ENCODE peak calls at places on chromosomes 7 and 10, in six cellular contexts. I is breast epithelium, R is esophagus squamous epithelium, W is psoas muscle, Z is Peyer's patch, E is spleen. O is an unnamed sample.

GRCh38 chr7:154927624-154928125 is 75.2 kb downstream of the PAXIP1 start:
- DNase-seq in I (peak; percentile 84), R (peak; percentile 35), W (peak; percentile 57), Z (peak; percentile 96), E (peak; percentile 64), O (peak; percentile 98)

GRCh38 chr10:107733328-107733727 is 568.8 kb upstream of the SORCS1 start:
- DNase-seq in I (no peak), R (no peak), W (no peak), Z (no peak), E (no peak), O (no peak)

GRCh38 chr10:31074357-31075065 is 42.8 kb upstream of the ZNF438 start:
- DNase-seq in I (no peak), R (no peak), W (no peak), Z (no peak), E (no peak), O (no peak)

GRCh38 chr7:34734786-34735185 is 76.8 kb downstream of the NPSR1 start:
- DNase-seq in I (no peak), R (no peak), W (no peak), Z (no peak), E (no peak), O (no peak)

GRCh38 chr7:24290004-24290641 is 6.1 kb downstream of the NPY start:
- DNase-seq in I (no peak), R (no peak), W (no peak), Z (peak; percentile 54), E (no peak), O (no peak)

GRCh38 chr10:119859422-119860258 is 13.0 kb downstream of the MCMBP start:
- DNase-seq in I (no peak), R (no peak), W (no peak), Z (no peak), E (no peak), O (no peak)

GRCh38 chr7:28055161-28055544 is 125.4 kb downstream of the JAZF1 start:
- DNase-seq in I (no peak), R (no peak), W (no peak), Z (no peak), E (no peak), O (no peak)

GRCh38 chr7:92809397-92810241 is 26.8 kb downstream of the CDK6 start:
- DNase-seq in I (peak; percentile 54), R (peak; percentile 31), W (no peak), Z (peak; percentile 87), E (peak; percentile 68), O (peak; percentile 92)

GRCh38 chr10:43227911-43228782 is 38.7 kb downstream of the RASGEF1A start:
- DNase-seq in I (no peak), R (no peak), W (peak; percentile 9), Z (peak; percentile 31), E (peak; percentile 74), O (peak; percentile 16)

DNA sequence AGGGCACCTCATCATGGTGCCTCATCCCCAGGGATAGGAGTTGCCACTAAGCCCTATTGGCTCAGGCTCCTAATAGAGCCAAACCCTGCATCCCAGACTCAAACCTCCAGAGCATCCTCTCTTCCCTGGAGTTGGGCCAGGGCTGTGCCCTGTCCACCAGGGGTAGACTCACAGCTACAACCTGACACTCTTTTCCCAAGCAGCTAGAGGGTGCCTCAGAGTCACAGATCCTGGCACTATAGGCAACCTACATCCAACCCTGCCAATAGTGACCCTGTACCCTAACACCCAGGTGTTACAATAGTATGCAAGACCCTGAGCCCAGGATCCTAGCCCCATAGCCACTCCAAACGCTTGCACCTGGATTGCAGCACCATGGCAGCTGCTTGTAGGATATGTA is 64.0 kb upstream of the PLA2G12B start:
- DNase-seq in I (no peak), R (no peak), W (no peak), Z (no peak), E (no peak), O (no peak)
- TF ChIP-seq CTCF in I (no peak), R (peak; percentile 4), W (no peak), Z (no peak), E (no peak), O (no peak)

GRCh38 chr7:8590791-8591190 is 157.4 kb downstream of the NXPH1 start:
- DNase-seq in I (no peak), R (no peak), W (no peak), Z (no peak), E (no peak), O (no peak)

GRCh38 chr7:8591289-8591688 is 157.9 kb downstream of the NXPH1 start:
- DNase-seq in I (no peak), R (no peak), W (no peak), Z (no peak), E (no peak), O (no peak)

GRCh38 chr7:8594115-8594514 is 160.7 kb downstream of the NXPH1 start:
- DNase-seq in I (no peak), R (no peak), W (no peak), Z (no peak), E (no peak), O (no peak)

GRCh38 chr7:8590225-8590624 is 156.8 kb downstream of the NXPH1 start:
- DNase-seq in I (no peak), R (no peak), W (no peak), Z (no peak), E (no peak), O (no peak)
- H3K4me1 ChIP-seq in I (no peaks in the 10 kb centered on the region), R (no peaks in the 10 kb centered on the region), W (no peaks in the 10 kb centered on the region), Z (no peaks in the 10 kb centered on the region), E (no peaks in the 10 kb centered on the region), O (no peaks in the 10 kb centered on the region)

DNA sequence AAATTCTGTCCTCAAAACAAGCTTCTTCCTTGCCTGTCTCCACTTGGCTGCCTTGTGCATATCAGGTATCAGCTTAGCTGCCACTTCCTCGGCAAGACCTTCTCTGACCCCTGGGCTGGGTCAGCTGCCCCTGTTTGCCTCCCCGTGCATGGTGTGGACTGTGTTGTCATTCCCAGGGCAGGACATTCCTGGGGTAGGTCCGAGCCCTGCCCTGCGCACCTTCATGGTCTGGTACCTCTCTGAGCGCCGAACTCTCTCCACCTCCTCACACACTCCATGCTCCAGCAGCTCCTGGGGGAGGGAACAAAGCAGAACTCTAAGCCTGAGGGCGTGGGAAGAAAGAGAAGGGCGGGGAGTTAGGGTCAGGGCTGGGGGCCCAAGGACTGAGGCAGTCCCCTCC is 3.8 kb downstream of the POLM start:
- DNase-seq in I (no peak), R (no peak), W (no peak), Z (no peak), E (peak; percentile 68), O (peak; percentile 21)
- H3K4me3 ChIP-seq in I (no peak overlapping the region), R (no peak overlapping the region), W (no peak overlapping the region), Z (no peak overlapping the region), E (no peak overlapping the region), O (no peak overlapping the region)

DNA sequence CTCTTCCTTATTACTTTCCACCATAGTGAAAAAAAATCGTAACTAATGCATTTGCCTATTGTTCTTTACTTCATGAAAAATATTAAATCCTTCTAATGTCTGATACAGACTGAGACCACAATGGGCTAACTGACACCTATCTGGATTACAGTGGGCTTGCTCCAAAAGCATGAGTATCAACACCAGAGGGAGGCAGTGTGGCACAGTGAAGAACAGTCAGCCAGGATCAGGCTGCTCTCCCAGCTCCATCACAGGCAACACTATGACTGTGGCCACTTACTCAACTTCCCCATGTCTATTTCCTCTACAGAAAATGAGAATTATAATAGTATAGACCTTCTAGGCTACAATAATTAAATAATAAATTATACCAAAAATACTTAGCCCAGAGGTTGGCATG is 97.2 kb downstream of the SLC25A13 start:
- DNase-seq in I (no peak), R (no peak), W (no peak), Z (no peak), E (no peak), O (peak; percentile 14)
- TF ChIP-seq CTCF in I (no peak), R (no peak), W (peak; percentile 19), Z (no peak), E (no peak), O (no peak)

DNA sequence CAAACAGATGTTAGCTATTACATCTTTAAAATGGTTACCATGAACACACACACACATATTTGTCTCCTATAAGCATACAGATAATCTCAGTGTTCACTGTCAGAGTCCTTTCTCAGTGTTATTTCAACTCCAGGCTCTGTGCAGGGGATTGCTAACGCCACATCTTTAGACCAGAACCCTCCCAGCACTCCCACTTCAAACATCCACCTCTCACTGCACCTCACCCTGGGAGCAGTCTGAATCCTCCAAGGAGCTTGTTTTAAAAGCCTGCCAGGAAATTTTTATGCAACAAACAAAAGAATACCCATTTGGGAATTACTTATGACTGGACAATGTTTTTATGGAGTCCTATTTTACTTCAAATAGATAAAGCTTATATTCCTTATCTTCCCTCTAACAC is 107.4 kb downstream of the PARD3 start:
- DNase-seq in I (no peak), R (no peak), W (no peak), Z (no peak), E (no peak), O (no peak)
- H3K4me1 ChIP-seq in I (no peaks in the 10 kb centered on the region), R (peaks cover 26% of the 10 kb centered on the region), W (peaks cover 61% of the 10 kb centered on the region), Z (no peaks in the 10 kb centered on the region), E (no peaks in the 10 kb centered on the region), O (peaks cover 8% of the 10 kb centered on the region)

GRCh38 chr7:132390705-132391104 is 185.6 kb downstream of the PLXNA4 start:
- DNase-seq in I (no peak), R (no peak), W (no peak), Z (no peak), E (no peak), O (no peak)

GRCh38 chr7:132383962-132384361 is 192.3 kb downstream of the PLXNA4 start:
- DNase-seq in I (no peak), R (no peak), W (no peak), Z (no peak), E (peak; percentile 17), O (no peak)

GRCh38 chr7:132387596-132387995 is 188.7 kb downstream of the PLXNA4 start:
- DNase-seq in I (no peak), R (no peak), W (no peak), Z (no peak), E (peak; percentile 47), O (no peak)

GRCh38 chr7:132381742-132382472 is 194.4 kb downstream of the PLXNA4 start:
- DNase-seq in I (no peak), R (no peak), W (no peak), Z (no peak), E (peak; percentile 44), O (no peak)

GRCh38 chr7:132386249-132386681 is 190.0 kb downstream of the PLXNA4 start:
- DNase-seq in I (no peak), R (no peak), W (peak; percentile 49), Z (no peak), E (peak; percentile 69), O (peak; percentile 63)
- H3K4me3 ChIP-seq in I (no peak overlapping the region), R (no peak overlapping the region), W (no peak overlapping the region), Z (no peak overlapping the region), E (no peak overlapping the region), O (no peak overlapping the region)

O was measured in mucosa of descending colon.